ENCODE peak calls at places on chromosomes 4 and X, in four cellular contexts. One of them, this sample, is unnamed.

GRCh38 chr4:878796-879729 is 53.1 kb downstream of the GAK start:
- DNase-seq in HCT116: no peak
- DNase-seq in SK-N-SH: no peak
- DNase-seq in OCI-LY7: no peak
- DNase-seq in this sample: no peak

GRCh38 chrX:13109811-13110210 is 65.4 kb upstream of the FAM9C start:
- DNase-seq in HCT116: no peak
- DNase-seq in SK-N-SH: no peak
- DNase-seq in OCI-LY7: no peak
- DNase-seq in this sample: peak; percentile 58

GRCh38 chr4:140098481-140099132 is 55.4 kb downstream of the MAML3 start:
- DNase-seq in HCT116: peak; percentile 64
- DNase-seq in SK-N-SH: no peak
- DNase-seq in OCI-LY7: no peak
- DNase-seq in this sample: no peak

GRCh38 chrX:65196758-65197371 is 220.6 kb upstream of the ZC4H2 start:
- DNase-seq in HCT116: no peak
- DNase-seq in SK-N-SH: no peak
- DNase-seq in OCI-LY7: peak; percentile 64
- DNase-seq in this sample: peak; percentile 71

GRCh38 chr4:130901321-130901720 is 1805.4 kb downstream of the C4orf33 start:
- DNase-seq in HCT116: no peak
- DNase-seq in SK-N-SH: no peak
- DNase-seq in OCI-LY7: no peak
- DNase-seq in this sample: no peak

GRCh38 chr4:141132689-141133145 is 552 bp downstream of the RNF150 start:
- DNase-seq in HCT116: no peak
- DNase-seq in SK-N-SH: peak; percentile 92
- DNase-seq in OCI-LY7: no peak
- DNase-seq in this sample: peak; percentile 67

GRCh38 chr4:154416183-154416543 is 75.4 kb downstream of the DCHS2 start:
- DNase-seq in HCT116: no peak
- DNase-seq in SK-N-SH: peak; percentile 4
- DNase-seq in OCI-LY7: peak; percentile 35
- DNase-seq in this sample: peak; percentile 37

GRCh38 chrX:81259008-81259713 is 57.3 kb downstream of the SH3BGRL start:
- DNase-seq in HCT116: no peak
- DNase-seq in SK-N-SH: no peak
- DNase-seq in OCI-LY7: no peak
- DNase-seq in this sample: no peak

GRCh38 chr4:181143241-181143854 is 1099.9 kb upstream of the TENM3 start:
- DNase-seq in HCT116: peak; percentile 56
- DNase-seq in SK-N-SH: peak; percentile 41
- DNase-seq in OCI-LY7: peak; percentile 74
- DNase-seq in this sample: peak; percentile 86

GRCh38 chrX:48957477-48957826 is at the start of gene OTUD5:
- DNase-seq in HCT116: no peak
- DNase-seq in SK-N-SH: peak; percentile 94
- DNase-seq in OCI-LY7: peak; percentile 79
- DNase-seq in this sample: peak; percentile 66

GRCh38 chr4:55673424-55673823 is 37.3 kb upstream of the NMU start:
- DNase-seq in HCT116: no peak
- DNase-seq in SK-N-SH: no peak
- DNase-seq in OCI-LY7: no peak
- DNase-seq in this sample: no peak

GRCh38 chrX:104330966-104331365 is 76.2 kb upstream of the ESX1 start:
- DNase-seq in HCT116: no peak
- DNase-seq in SK-N-SH: no peak
- DNase-seq in OCI-LY7: no peak
- DNase-seq in this sample: no peak

DNA sequence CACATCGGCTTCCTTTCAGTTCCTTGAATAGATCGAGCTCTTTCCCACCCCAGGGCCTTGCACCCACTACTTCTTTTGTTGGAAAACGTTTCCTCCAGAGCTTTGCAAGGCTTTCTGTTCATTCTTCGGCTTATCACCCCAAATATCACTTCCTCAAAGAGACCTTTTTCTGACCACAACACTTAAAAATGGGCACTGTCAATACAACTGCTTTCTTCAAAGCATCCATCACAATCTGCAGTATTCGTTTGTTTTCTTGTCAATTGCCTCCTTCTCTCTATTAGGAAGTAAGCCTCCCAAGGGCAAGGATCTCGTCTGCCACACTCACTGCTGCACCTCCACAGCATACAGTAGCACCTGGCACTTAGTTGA is 17.7 kb upstream of the CENPU start:
- DNase-seq in HCT116: no peak
- DNase-seq in SK-N-SH: no peak
- DNase-seq in OCI-LY7: no peak
- DNase-seq in this sample: no peak
- H3K4me1 ChIP-seq in HCT116: peaks cover 2% of the 10 kb centered on the region
- H3K4me1 ChIP-seq in SK-N-SH: peaks cover 8% of the 10 kb centered on the region
- H3K4me1 ChIP-seq in OCI-LY7: peaks cover 1% of the 10 kb centered on the region
- H3K4me1 ChIP-seq in this sample: peaks cover 27% of the 10 kb centered on the region

GRCh38 chr4:86878640-86879039 is 13.6 kb downstream of the C4orf36 start:
- DNase-seq in HCT116: no peak
- DNase-seq in SK-N-SH: no peak
- DNase-seq in OCI-LY7: no peak
- DNase-seq in this sample: no peak
- TF ChIP-seq CTCF in HCT116: no peak
- TF ChIP-seq CTCF in SK-N-SH: no peak
- TF ChIP-seq CTCF in OCI-LY7: no peak
- TF ChIP-seq CTCF in this sample: no peak

DNA sequence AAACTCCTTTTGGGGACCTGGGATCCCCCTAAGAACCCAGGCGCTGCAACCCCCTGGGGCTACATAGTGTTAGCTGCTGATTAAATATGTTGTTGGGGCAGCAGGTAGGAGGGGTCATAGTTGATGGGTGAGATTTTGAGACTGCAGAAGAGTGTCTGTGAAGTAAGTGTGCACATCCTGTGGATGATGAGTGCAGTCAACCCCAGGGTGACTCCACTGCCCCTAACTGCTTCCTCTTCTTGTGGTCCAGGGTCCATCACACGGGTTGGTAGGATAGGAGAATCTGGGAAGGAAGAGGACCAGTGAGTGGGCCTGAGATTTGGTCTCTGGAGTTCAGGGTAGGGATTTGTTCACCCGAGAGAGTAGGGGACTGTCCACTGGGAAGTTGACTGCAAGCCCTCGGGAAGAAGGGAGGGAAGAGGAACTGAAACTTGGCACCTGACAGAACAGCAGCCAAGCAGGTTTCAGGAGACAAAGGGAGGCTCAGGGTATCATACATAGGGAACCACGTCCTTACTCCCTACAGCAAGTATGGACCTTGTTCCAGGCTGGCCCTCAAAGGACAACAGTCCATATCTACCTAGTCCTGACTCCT is 8.5 kb downstream of the DLG3 start:
- DNase-seq in HCT116: no peak
- DNase-seq in SK-N-SH: no peak
- DNase-seq in OCI-LY7: no peak
- DNase-seq in this sample: no peak
- H2AFZ ChIP-seq in HCT116: no peak overlapping the region
- H2AFZ ChIP-seq in SK-N-SH: no peak overlapping the region
- H2AFZ ChIP-seq in OCI-LY7: no peak overlapping the region
- H2AFZ ChIP-seq in this sample: peak overlapping the region; percentile 29

GRCh38 chrX:24702362-24703184 is 8.9 kb downstream of the POLA1 start:
- DNase-seq in HCT116: no peak
- DNase-seq in SK-N-SH: no peak
- DNase-seq in OCI-LY7: no peak
- DNase-seq in this sample: no peak

DNA sequence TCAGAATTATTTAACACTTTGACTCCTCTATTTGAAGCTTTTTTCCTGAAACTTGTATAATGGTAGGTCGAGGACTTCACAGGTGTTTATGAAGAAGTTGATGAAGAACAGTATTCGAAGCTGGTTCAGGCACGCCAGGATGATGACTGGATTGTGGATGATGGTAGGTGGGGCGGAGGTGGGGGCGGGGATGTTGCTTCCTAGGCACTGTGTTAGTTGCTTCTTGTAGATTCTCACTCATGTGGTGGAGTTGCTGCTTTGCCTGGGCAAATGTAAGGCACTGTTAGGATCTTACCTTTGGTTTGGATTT is 9.4 kb downstream of the POLA1 start:
- DNase-seq in HCT116: no peak
- DNase-seq in SK-N-SH: no peak
- DNase-seq in OCI-LY7: no peak
- DNase-seq in this sample: no peak
- H3K4me1 ChIP-seq in HCT116: no peaks in the 10 kb centered on the region
- H3K4me1 ChIP-seq in SK-N-SH: no peaks in the 10 kb centered on the region
- H3K4me1 ChIP-seq in OCI-LY7: peaks cover 6% of the 10 kb centered on the region
- H3K4me1 ChIP-seq in this sample: no peaks in the 10 kb centered on the region